ENCODE peak calls at places on chromosomes 12 and 14, in five cellular contexts. T is bronchial epithelial cell, X is aorta, V is HepG2, Y is AG04449. E is an unnamed sample.

GRCh38 chr12:51773145-51773869 is 75.2 kb downstream of the FIGNL2 start:
- DNase-seq in T (peak; percentile 79), X (no peak), V (no peak), Y (peak; percentile 53), E (no peak)

GRCh38 chr14:32683679-32684078 is 255.0 kb upstream of the NPAS3 start:
- DNase-seq in T (no peak), X (no peak), V (no peak), Y (no peak), E (no peak)

GRCh38 chr12:114186241-114187002 is 219.5 kb downstream of the TBX5 start:
- DNase-seq in T (no peak), X (no peak), V (no peak), Y (no peak), E (no peak)

GRCh38 chr12:124026755-124027745 is 54.0 kb downstream of the ZNF664 start:
- DNase-seq in T (peak; percentile 69), X (no peak), V (no peak), Y (peak; percentile 58), E (no peak)

GRCh38 chr12:79997115-79997805 is 62.4 kb upstream of the PPP1R12A start:
- DNase-seq in T (no peak), X (no peak), V (no peak), Y (no peak), E (no peak)

GRCh38 chr14:67059576-67059975 is 129.7 kb upstream of the GARIN2 start:
- DNase-seq in T (no peak), X (no peak), V (no peak), Y (no peak), E (no peak)

GRCh38 chr12:53939141-53940108 is 794 bp downstream of the HOXC13 start:
- DNase-seq in T (peak; percentile 56), X (peak; percentile 81), V (peak; percentile 24), Y (no peak), E (no peak)

GRCh38 chr12:12741705-12742104 is 24.5 kb downstream of the CDKN1B start:
- DNase-seq in T (no peak), X (no peak), V (no peak), Y (no peak), E (peak; percentile 73)

GRCh38 chr12:70609739-70610491 is 27.3 kb downstream of the PTPRB start:
- DNase-seq in T (peak; percentile 10), X (peak; percentile 82), V (no peak), Y (no peak), E (peak; percentile 17)

GRCh38 chr12:89345830-89346740 is 6.2 kb downstream of the DUSP6 start:
- DNase-seq in T (peak; percentile 80), X (peak; percentile 71), V (no peak), Y (no peak), E (peak; percentile 39)
- H3K4me3 ChIP-seq in T (no peak overlapping the region), X (no peak overlapping the region), V (no peak overlapping the region), Y (no peak overlapping the region), E (no peak overlapping the region)

GRCh38 chr14:73732006-73732405 is 17.8 kb upstream of the PNMA1 start:
- DNase-seq in T (no peak), X (no peak), V (no peak), Y (no peak), E (no peak)

GRCh38 chr14:73728106-73729014 is 14.2 kb upstream of the PNMA1 start:
- DNase-seq in T (peak; percentile 63), X (peak; percentile 93), V (peak; percentile 60), Y (no peak), E (peak; percentile 91)

GRCh38 chr14:73729556-73730265 is 15.5 kb upstream of the PNMA1 start:
- DNase-seq in T (no peak), X (no peak), V (no peak), Y (no peak), E (peak; percentile 9)

GRCh38 chr14:73729015-73729330 is 14.8 kb upstream of the PNMA1 start:
- DNase-seq in T (no peak), X (no peak), V (no peak), Y (no peak), E (no peak)

DNA sequence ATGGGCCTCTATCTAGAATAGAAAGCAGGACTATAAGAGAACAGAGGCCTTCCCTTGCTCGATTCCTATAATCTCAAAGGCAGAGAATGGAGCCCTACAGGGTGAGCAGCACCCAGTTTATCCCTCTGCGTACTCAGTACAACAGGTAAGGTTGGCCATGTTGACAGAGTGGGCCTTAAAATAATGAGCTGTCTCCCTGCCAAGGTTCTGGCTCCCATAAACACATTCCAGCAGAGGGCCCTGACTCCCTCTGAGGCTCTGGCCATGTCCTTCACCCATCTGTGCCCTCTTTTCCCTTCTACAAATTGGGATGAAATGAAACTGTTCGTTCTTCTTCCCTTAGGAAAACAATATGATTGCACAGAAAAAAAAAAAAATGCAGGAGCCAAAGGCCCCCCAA is 16.9 kb upstream of the PNMA1 start:
- DNase-seq in T (no peak), X (no peak), V (no peak), Y (no peak), E (peak; percentile 32)
- H3K4me3 ChIP-seq in T (no peak overlapping the region), X (no peak overlapping the region), V (no peak overlapping the region), Y (no peak overlapping the region), E (no peak overlapping the region)

DNA sequence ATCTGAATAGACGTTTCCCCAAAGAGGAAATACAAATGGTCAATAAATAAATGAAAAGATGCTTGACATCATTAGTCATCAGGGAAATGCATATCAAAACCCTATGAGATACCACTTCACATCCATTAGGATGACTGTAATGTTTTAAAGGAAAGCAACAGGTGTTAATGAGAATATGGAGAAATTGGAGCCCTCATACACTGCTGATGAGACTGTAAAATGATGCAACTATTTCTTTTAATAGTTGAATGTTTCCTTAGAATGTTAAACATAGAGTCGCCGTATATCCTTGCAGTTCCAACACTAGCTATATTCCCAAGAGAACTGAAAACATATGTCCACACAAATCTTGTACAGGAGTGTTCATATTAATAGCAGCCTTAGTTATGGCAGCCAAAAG is 133.2 kb downstream of the SLC38A4 start:
- DNase-seq in T (no peak), X (no peak), V (no peak), Y (no peak), E (no peak)
- H3K4me3 ChIP-seq in T (no peak overlapping the region), X (no peak overlapping the region), V (no peak overlapping the region), Y (no peak overlapping the region), E (no peak overlapping the region)

DNA sequence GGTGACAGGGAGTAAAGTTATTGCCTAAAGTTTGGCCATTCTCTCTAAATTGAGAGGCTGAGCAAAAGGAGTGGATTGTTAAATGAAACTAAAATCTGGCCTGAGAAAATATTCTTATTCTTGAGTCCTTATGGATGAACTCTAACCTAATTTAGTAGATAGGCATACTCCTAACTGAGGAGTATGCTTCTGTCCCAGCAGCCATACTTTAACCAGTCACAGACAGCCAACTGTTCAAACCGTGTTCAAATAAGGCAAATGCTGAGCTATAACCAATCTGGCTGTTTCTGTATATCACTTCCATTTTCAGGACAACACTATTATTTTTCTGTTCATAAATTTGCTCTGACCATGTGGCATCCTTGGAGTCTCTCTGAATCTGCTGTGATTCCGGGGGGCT is 75.9 kb upstream of the RERGL start:
- DNase-seq in T (no peak), X (no peak), V (no peak), Y (no peak), E (no peak)
- H3K4me3 ChIP-seq in T (no peak overlapping the region), X (no peak overlapping the region), V (no peak overlapping the region), Y (no peak overlapping the region), E (no peak overlapping the region)